ENCODE peak calls at places on chromosomes 6 and 20, in five cellular contexts. R is body of pancreas, U is esophagus squamous epithelium, W is IMR-90, C is heart left ventricle. T is an unnamed sample.

GRCh38 chr6:87869064-87869685 is 167.1 kb upstream of the AKIRIN2 start:
- DNase-seq in R (no peak), U (no peak), W (no peak), C (no peak), T (no peak)

GRCh38 chr6:16239090-16239797 is 857 bp downstream of the GMPR start:
- DNase-seq in R (peak; percentile 72), U (no peak), W (peak; percentile 44), C (peak; percentile 88), T (peak; percentile 64)

GRCh38 chr6:149140137-149140909 is 177.2 kb upstream of the TAB2 start:
- DNase-seq in R (no peak), U (no peak), W (no peak), C (no peak), T (no peak)

GRCh38 chr20:11020712-11021111 is 346.9 kb upstream of the JAG1 start:
- DNase-seq in R (no peak), U (no peak), W (no peak), C (no peak), T (no peak)

GRCh38 chr6:169185692-169186485 is 67.8 kb downstream of the THBS2 start:
- DNase-seq in R (no peak), U (no peak), W (no peak), C (no peak), T (no peak)

GRCh38 chr6:122352958-122353357 is 46.5 kb upstream of the HSF2 start:
- DNase-seq in R (no peak), U (no peak), W (no peak), C (no peak), T (no peak)

GRCh38 chr6:25154034-25154596 is 125.1 kb upstream of the CARMIL1 start:
- DNase-seq in R (no peak), U (no peak), W (no peak), C (no peak), T (no peak)

GRCh38 chr20:24462461-24463010 is 6.9 kb upstream of the SYNDIG1 start:
- DNase-seq in R (no peak), U (no peak), W (no peak), C (no peak), T (no peak)

GRCh38 chr6:117505337-117505736 is 22.9 kb downstream of the DCBLD1 start:
- DNase-seq in R (no peak), U (no peak), W (peak; percentile 95), C (no peak), T (no peak)

DNA sequence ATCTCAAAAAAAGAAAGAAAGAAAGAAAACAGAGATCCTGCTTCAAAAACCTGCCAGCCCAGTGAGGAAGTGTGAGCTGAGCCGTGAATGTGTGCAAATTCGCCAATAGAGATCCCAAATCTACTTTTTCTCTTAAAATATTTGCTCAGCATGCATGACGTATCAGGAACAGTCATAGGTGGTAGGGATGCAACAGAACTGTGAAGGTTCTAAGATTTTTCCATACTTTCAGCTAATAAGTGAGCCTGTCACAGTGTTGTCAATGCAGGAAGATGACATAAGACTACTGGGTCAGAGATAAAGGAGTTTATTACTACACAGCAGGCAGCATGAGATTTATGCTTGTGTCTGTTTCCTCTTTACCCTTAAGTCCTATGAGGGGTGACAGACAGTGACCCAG is 273.4 kb downstream of the BMP7 start:
- DNase-seq in R (no peak), U (no peak), W (no peak), C (no peak), T (no peak)
- H3K4me1 ChIP-seq in R (no peaks in the 10 kb centered on the region), U (peaks cover 16% of the 10 kb centered on the region), W (no peaks in the 10 kb centered on the region), C (no peaks in the 10 kb centered on the region), T (no peaks in the 10 kb centered on the region)

DNA sequence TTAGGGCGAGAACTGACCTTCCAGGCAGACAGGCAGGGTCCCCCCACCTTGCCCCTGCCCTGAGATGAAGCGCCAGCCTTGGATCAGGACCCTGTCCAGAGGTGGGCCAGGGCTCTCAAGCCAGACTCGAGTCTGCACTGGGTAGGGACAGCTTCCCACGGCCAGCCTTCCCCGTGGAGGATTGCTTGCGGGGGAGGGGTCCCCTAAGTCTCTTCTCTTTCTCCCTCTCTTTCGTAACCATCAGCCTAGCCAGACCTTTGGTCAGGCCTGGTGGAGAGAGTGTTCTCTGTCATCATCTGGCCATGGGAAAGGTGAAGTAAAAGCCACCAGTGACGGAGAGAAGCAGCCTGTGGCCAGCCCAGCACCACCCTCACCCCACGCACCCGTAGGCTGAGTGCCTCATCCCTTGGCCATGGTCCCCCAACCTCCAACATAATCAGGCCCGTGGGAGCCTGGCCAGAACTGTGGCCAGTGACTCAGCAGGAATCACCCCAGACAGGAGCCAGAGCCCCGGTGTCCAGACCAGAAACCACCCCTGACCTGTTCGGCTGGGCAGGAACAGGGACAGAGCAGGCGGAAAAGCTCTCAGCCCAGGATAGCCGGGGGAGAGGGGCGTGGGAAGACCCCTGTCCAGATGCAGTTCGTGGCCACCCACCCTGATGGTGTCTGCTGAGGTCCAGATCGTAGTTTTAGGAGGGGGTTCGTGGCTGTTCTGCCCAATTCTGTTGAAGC is 47.1 kb downstream of the SNAI1 start:
- DNase-seq in R (peak; percentile 40), U (no peak), W (peak; percentile 95), C (peak; percentile 81), T (peak; percentile 61)
- TF ChIP-seq POLR2A in R (no peak), U (no peak), W (peak; percentile 51), C (no peak), T (no peak)

GRCh38 chr6:123668965-123669591 is 32.3 kb upstream of the TRDN start:
- DNase-seq in R (no peak), U (no peak), W (no peak), C (no peak), T (no peak)
- H3K27ac ChIP-seq in R (no peak overlapping the region), U (no peak overlapping the region), W (no peak overlapping the region), C (no peak overlapping the region), T (no peak overlapping the region)

GRCh38 chr20:33674294-33675126 is at the start of gene NECAB3:
- DNase-seq in R (peak; percentile 86), U (no peak), W (peak; percentile 59), C (peak; percentile 86), T (peak; percentile 91)
- H3K4me1 ChIP-seq in R (peaks cover 30% of the 10 kb centered on the region), U (peaks cover 71% of the 10 kb centered on the region), W (peaks cover 27% of the 10 kb centered on the region), C (peaks cover 37% of the 10 kb centered on the region), T (peaks cover 7% of the 10 kb centered on the region)

GRCh38 chr6:107957909-107958688 is at the start of gene SEC63:
- DNase-seq in R (peak; percentile 98), U (peak; percentile 79), W (peak; percentile 96), C (peak; percentile 98), T (peak; percentile 96)

GRCh38 chr6:107962723-107963122 is 4.7 kb upstream of the SEC63 start:
- DNase-seq in R (no peak), U (no peak), W (no peak), C (no peak), T (no peak)

GRCh38 chr6:107956586-107957164 is 1.3 kb downstream of the SEC63 start:
- DNase-seq in R (no peak), U (no peak), W (peak; percentile 65), C (no peak), T (no peak)

DNA sequence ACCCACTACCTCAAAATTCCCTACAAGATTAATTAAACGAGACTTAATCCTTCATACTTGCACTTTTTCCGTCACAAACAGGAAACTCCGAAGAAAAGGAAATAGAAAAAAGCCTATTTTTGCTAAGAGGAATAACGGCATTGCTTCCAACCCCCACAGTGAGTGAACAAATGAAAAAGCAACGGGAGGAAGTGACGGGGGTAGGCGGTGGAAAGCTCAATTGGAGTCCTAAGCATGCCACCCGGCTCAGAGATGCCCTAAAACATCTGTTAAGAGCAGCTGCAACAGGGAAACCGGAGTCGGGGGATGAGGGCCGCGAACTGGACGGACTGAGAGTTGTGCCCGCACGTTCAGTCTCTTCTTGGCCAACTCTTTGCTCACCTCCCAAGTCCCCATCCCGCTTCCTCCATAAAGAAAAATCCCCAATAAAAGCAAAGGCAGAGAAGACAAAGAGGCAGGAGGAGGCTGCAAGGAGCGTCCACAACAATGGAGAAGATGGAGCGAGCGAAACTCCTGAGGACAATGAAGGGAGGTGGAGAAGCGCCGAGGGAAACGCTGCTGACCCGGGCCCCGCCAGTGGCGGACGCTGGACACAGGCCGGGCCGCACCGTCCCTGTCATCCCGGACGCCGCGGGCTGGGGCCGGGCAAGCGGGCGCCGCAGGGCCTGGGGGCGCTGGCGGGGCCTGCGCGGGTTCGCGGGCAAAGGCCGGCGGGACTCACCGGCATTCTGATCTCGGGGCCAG is 671 bp downstream of the SEC63 start:
- DNase-seq in R (peak; percentile 58), U (no peak), W (peak; percentile 77), C (peak; percentile 61), T (peak; percentile 32)
- TF ChIP-seq POLR2A in R (no peak), U (no peak), W (peak; percentile 34), C (no peak), T (no peak)

GRCh38 chr20:57407541-57407956 is 16.4 kb downstream of the RBM38 start:
- DNase-seq in R (no peak), U (no peak), W (no peak), C (peak; percentile 22), T (no peak)
- H3K27ac ChIP-seq in R (no peak overlapping the region), U (no peak overlapping the region), W (no peak overlapping the region), C (peak overlapping the region; percentile 29), T (no peak overlapping the region)

DNA sequence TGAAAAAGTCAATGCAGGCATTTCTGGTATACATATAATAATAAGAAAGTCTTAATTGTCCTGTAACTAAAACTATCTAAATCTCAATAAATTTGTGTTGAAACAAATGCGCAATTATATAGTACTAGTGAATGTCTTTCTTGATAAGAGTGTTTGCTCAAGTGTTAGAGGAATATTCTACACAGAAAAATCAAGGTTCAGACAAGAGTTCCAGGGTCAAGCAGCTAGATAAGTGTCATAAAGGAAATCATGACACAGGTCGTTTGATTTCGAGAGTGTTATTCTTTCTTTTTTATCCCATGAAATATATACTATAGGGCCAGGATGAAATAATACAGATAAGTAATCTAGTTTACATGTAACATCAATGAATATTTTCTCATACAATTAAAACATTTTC is 366.1 kb downstream of the UTRN start:
- DNase-seq in R (no peak), U (no peak), W (no peak), C (no peak), T (no peak)
- H3K4me1 ChIP-seq in R (peaks cover 71% of the 10 kb centered on the region), U (peaks cover 13% of the 10 kb centered on the region), W (no peaks in the 10 kb centered on the region), C (no peaks in the 10 kb centered on the region), T (no peaks in the 10 kb centered on the region)